ENCODE peak calls at places on chromosomes 11 and 22, in five cellular contexts. K, R, Z, J and A are unnamed samples.

GRCh38 chr11:78961186-78961782 is 386.6 kb upstream of the NARS2 start:
- DNase-seq in K (peak), J (peak), R (peak), Z (no peak), A (peak)

GRCh38 chr11:67582026-67582425 is 1.6 kb upstream of the GSTP1 start:
- DNase-seq in J (no peak), Z (no peak), R (no peak), K (no peak), A (no peak)

GRCh38 chr11:47101452-47101851 is 75.2 kb downstream of the ARFGAP2 start:
- DNase-seq in K (peak), J (no peak), R (no peak), Z (no peak), A (no peak)

GRCh38 chr11:110286298-110287040 is 9.9 kb downstream of the RDX start:
- DNase-seq in R (no peak), J (no peak), K (no peak), Z (no peak), A (peak)

GRCh38 chr22:24433868-24434471 is 6.6 kb downstream of the ADORA2A start:
- DNase-seq in R (peak), K (no peak), J (peak), Z (no peak), A (no peak)

GRCh38 chr22:50010676-50011446 is 1.7 kb downstream of the IL17REL start:
- DNase-seq in K (peak), R (no peak), J (no peak), Z (no peak), A (no peak)

GRCh38 chr11:66363805-66364535 is 7.6 kb downstream of the SLC29A2 start:
- DNase-seq in R (no peak), K (peak), J (no peak), Z (no peak), A (peak)

GRCh38 chr11:3860360-3860759 is 4.9 kb downstream of the STIM1 start:
- DNase-seq in R (no peak), J (no peak), Z (no peak), K (no peak), A (no peak)

GRCh38 chr11:100445231-100445735 is 241.8 kb upstream of the ARHGAP42 start:
- DNase-seq in J (peak), Z (peak), K (peak), R (peak), A (peak)

GRCh38 chr11:116473790-116474346 is 298.9 kb downstream of the BUD13 start:
- DNase-seq in K (peak), Z (no peak), J (no peak), R (no peak), A (no peak)

GRCh38 chr11:2159536-2160413 is 1.2 kb downstream of the INS start:
- DNase-seq in J (no peak), Z (no peak), K (no peak), R (no peak), A (no peak)

GRCh38 chr22:40077646-40078016 is 82.9 kb downstream of the FAM83F start:
- DNase-seq in J (no peak), K (no peak), R (no peak), Z (no peak), A (no peak)

GRCh38 chr22:38397189-38398097 is 57.6 kb downstream of the KCNJ4 start:
- DNase-seq in R (peak), Z (peak), J (peak), K (no peak), A (peak)

GRCh38 chr11:68043349-68044144 is 4.7 kb downstream of the TCIRG1 start:
- DNase-seq in K (no peak), Z (no peak), R (no peak), J (no peak), A (peak)

GRCh38 chr11:108768370-108768769 is 103.5 kb downstream of the DDX10 start:
- DNase-seq in J (no peak), R (no peak), K (no peak), Z (no peak), A (no peak)